ENCODE peak calls at places on chromosomes 11 and 22, in four cellular contexts. A, S, G and B are unnamed samples.

GRCh38 chr11:111408789-111409727 is 30.0 kb upstream of the POU2AF1 start:
- DNase-seq in A (peak; percentile 91), S (no peak), G (no peak), B (no peak)

GRCh38 chr22:49170053-49170452 is 657.6 kb downstream of the BRD1 start:
- DNase-seq in A (no peak), S (no peak), G (no peak), B (no peak)

GRCh38 chr11:133927690-133928627 is 28.8 kb downstream of the IGSF9B start:
- DNase-seq in A (no peak), S (peak; percentile 36), G (peak; percentile 74), B (peak; percentile 85)

GRCh38 chr11:35144811-35145210 is 5.8 kb downstream of the CD44 start:
- DNase-seq in A (no peak), S (no peak), G (no peak), B (no peak)

GRCh38 chr22:22085702-22086500 is 103.3 kb upstream of the TOP3B start:
- DNase-seq in A (no peak), S (no peak), G (no peak), B (no peak)

GRCh38 chr22:48976556-48977535 is 850.8 kb downstream of the BRD1 start:
- DNase-seq in A (no peak), S (peak; percentile 7), G (no peak), B (no peak)

GRCh38 chr22:47169801-47170140 is 407.3 kb downstream of the TBC1D22A start:
- DNase-seq in A (no peak), S (no peak), G (no peak), B (no peak)

GRCh38 chr11:123494195-123495050 is 64.4 kb downstream of the GRAMD1B start:
- DNase-seq in A (no peak), S (no peak), G (no peak), B (no peak)

GRCh38 chr11:19079643-19080440 is 19.3 kb upstream of the MRGPRX2 start:
- DNase-seq in A (no peak), S (no peak), G (no peak), B (no peak)

GRCh38 chr22:39917091-39917703 is 16.3 kb downstream of the GRAP2 start:
- DNase-seq in A (no peak), S (no peak), G (no peak), B (no peak)

GRCh38 chr11:94821439-94821838 is 53.3 kb downstream of the AMOTL1 start:
- DNase-seq in A (no peak), S (no peak), G (no peak), B (no peak)

GRCh38 chr11:120136356-120136755 is 1.6 kb downstream of the TRIM29 start:
- DNase-seq in A (no peak), S (no peak), G (no peak), B (no peak)

GRCh38 chr11:22467741-22468140 is 129.6 kb downstream of the SLC17A6 start:
- DNase-seq in A (no peak), S (no peak), G (no peak), B (no peak)

GRCh38 chr22:50169774-50170341 is 673 bp upstream of the PANX2 start:
- DNase-seq in A (no peak), S (no peak), G (peak; percentile 80), B (peak; percentile 65)

GRCh38 chr22:36942561-36942960 is 29.1 kb downstream of the CSF2RB start:
- DNase-seq in A (no peak), S (no peak), G (no peak), B (no peak)

GRCh38 chr11:1773711-1774550 is 10.2 kb upstream of the CTSD start:
- DNase-seq in A (no peak), S (no peak), G (no peak), B (no peak)

GRCh38 chr11:133969072-133969471 is 12.3 kb upstream of the IGSF9B start:
- DNase-seq in A (no peak), S (no peak), G (no peak), B (no peak)

GRCh38 chr22:30079952-30080533 is at the start of gene HORMAD2:
- DNase-seq in A (no peak), S (no peak), G (no peak), B (no peak)

GRCh38 chr11:67316882-67317364 is 13.6 kb downstream of the SSH3 start:
- DNase-seq in A (no peak), S (no peak), G (no peak), B (no peak)

GRCh38 chr11:117479372-117479771 is 151.7 kb downstream of the CEP164 start:
- DNase-seq in A (no peak), S (no peak), G (peak; percentile 52), B (no peak)

GRCh38 chr11:128343870-128344269 is 243.5 kb downstream of the ETS1 start:
- DNase-seq in A (no peak), S (no peak), G (no peak), B (no peak)

GRCh38 chr11:89205378-89205777 is 27.7 kb downstream of the TYR start:
- DNase-seq in A (no peak), S (no peak), G (no peak), B (no peak)

GRCh38 chr11:119181677-119182412 is 3.4 kb upstream of the NHERF4 start:
- DNase-seq in A (no peak), S (no peak), G (no peak), B (no peak)

GRCh38 chr11:134332189-134332631 is 422 bp downstream of the GLB1L2 start:
- DNase-seq in A (no peak), S (no peak), G (peak; percentile 66), B (peak; percentile 49)

GRCh38 chr22:49307071-49307830 is 520.4 kb downstream of the BRD1 start:
- DNase-seq in A (no peak), S (no peak), G (no peak), B (no peak)

GRCh38 chr22:50469377-50470305 is 5.2 kb downstream of the SBF1 start:
- DNase-seq in A (peak; percentile 87), S (no peak), G (peak; percentile 83), B (no peak)

GRCh38 chr11:130606181-130606580 is 157.7 kb downstream of the ADAMTS15 start:
- DNase-seq in A (no peak), S (no peak), G (no peak), B (no peak)

GRCh38 chr11:72673284-72673942 is 809 bp downstream of the PDE2A start:
- DNase-seq in A (no peak), S (no peak), G (no peak), B (no peak)

GRCh38 chr22:23067023-23067650 is 3.2 kb upstream of the GNAZ start:
- DNase-seq in A (no peak), S (no peak), G (no peak), B (no peak)

DNA sequence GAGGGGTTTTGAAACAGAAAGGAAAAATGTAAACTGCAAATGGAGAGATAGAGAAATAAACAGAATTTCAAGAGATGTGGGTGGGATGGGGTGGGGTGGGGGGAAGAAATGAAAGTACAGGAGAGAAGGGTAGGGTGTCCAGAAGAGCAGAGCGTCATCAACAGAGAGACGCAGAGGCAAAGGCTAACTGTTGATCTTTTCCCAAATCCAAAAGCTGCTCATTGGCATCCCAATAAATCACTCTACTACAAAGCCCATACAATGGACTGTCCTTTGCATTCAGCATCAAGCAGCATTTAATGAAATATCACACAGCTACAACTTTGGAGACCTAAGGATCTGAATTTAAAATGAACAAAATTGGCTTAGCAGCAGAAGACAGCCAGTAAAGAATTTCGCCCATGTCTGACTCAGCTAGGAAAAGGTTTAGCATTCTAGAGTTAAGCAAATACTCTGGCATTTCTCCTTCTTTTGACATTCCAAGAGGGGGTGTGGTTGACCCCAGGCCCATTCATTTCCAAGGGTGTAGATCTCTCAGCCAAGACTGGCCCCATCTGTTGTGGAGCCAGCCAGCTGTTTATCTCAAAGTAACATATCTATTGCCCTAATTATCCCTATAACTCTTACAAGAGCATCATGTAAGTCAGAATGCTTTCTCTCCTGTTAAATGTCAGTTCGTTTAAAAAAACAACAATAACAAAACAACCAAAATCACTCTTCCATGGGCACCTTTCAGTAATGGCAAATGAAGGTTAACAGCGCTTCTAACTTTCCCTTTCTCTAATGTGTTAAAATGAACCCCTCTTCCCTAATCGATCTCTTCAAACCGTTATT is 1.4 kb downstream of the RAB30 start:
- DNase-seq in A (no peak), S (no peak), G (peak; percentile 23), B (no peak)
- TF ChIP-seq TARDBP in A (no peak), S (no peak), G (no peak), B (no peak)

DNA sequence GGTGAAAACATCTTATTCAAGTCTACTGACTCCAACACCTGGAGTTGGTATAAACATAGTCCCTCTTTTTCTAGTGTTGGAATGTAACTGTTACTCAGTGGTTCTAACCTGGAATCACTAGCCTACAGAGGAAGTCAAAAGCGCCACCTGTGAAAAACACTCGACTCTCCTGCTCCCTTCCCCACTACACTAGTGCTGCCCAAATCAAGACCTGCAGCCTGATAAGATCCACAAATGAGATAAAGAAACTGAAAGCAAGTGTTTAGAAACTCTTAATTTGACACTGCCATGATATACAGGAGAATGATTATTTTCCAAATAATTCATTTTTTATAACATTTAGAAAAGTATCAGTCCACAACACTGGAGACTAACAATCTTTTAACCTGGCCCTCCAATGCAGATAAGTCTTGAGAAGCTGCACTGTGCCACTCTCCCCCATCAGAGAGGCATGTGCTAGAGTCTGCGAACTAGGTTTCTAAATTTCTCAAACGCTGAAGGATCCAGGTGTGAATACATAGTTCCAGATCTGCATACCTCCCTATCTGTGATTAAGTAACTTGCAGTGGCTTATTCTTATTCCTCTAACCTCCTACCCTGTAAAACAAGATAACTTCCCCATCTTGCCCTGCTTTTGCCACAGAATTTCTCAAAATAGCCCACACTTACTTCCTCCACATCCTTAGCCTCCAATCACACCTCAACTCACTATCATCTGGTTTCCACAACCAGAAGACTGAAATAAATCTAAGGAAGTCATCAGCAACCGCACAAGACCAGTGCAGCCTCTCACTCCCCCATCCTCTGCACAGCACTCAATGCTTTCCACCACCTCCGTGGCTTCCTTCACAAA is 88.1 kb downstream of the RRAS2 start:
- DNase-seq in A (peak; percentile 33), S (no peak), G (no peak), B (no peak)
- TF ChIP-seq FOXM1 in A (no peak), S (no peak), G (no peak), B (no peak)

DNA sequence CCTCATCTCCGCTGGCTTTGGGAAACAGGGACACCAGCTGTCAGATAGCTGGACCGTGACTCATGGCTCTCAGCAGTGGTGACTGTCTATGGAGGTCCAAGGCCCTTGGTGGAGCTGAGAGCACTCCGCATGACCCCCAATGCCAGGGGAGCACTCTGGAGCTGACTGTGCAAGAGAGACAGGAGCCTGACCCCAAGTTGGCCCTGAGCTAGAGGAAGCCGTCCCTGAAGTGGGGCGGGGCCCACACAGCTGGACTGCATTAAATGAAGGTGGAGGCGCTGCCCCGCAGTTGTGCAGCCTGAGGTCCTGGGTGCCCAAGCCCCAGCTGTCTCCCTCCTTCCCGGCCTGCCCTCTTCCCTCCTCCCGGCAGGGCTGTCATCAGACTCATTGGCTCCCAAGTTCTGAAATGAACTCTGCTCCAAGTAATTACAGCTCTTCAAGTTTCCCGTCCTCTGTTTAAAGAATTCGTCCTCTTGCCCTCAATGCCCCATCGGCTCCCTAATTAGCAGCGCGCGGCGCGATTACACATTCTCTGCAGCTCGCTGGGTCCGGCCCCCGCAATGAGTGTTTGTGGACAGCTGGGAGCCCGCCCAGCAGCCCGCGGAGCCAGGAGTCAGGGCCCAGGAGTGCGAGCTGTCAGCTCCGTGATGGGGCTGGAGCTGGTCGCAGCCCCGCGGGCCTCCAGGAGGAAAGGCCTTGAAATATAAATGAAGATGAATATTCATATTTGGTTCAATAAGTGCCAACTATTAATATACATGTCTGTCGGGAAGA is 93.2 kb upstream of the LMO1 start:
- DNase-seq in A (no peak), S (no peak), G (no peak), B (no peak)
- TF ChIP-seq TARDBP in A (no peak), S (no peak), G (no peak), B (no peak)

GRCh38 chr11:131712897-131713296 is 342.5 kb downstream of the NTM start:
- DNase-seq in A (no peak), S (no peak), G (no peak), B (no peak)
- TF ChIP-seq FOXM1 in A (no peak), S (no peak), G (no peak), B (no peak)